ENCODE peak calls at places on chromosomes 5 and 9, in ten cellular contexts. O, J, Q, D, Y, G, S, P, U and H are unnamed samples.

GRCh38 chr9:108768739-108769138 is 87.0 kb downstream of the ACTL7B start:
- DNase-seq in Y (no peak), J (no peak), U (no peak), S (no peak), O (no peak), G (no peak), P (no peak), Q (no peak), D (no peak), H (no peak)

GRCh38 chr9:84070590-84070989 is 90.0 kb downstream of the RMI1 start:
- DNase-seq in Y (no peak), P (no peak), G (no peak), J (no peak), O (no peak), S (no peak), D (no peak), U (no peak), Q (no peak), H (no peak)

GRCh38 chr9:137445275-137445807 is 4.2 kb upstream of the ENTPD8 start:
- DNase-seq in Q (peak; percentile 76), O (peak; percentile 76), G (peak; percentile 80), P (peak; percentile 85), J (peak; percentile 83), Y (peak; percentile 74), U (no peak), S (peak; percentile 75), D (peak; percentile 81), H (peak; percentile 82)

GRCh38 chr5:88732181-88732633 is 150.8 kb downstream of the MEF2C start:
- DNase-seq in Q (no peak), Y (peak; percentile 91), U (no peak), G (no peak), J (no peak), D (no peak), S (peak; percentile 24), O (peak; percentile 80), P (peak; percentile 86), H (peak; percentile 15)

GRCh38 chr5:167128581-167128980 is 1162.9 kb upstream of the WWC1 start:
- DNase-seq in S (no peak), G (no peak), Q (no peak), Y (no peak), P (no peak), U (no peak), O (no peak), D (no peak), J (no peak), H (no peak)

GRCh38 chr5:60505373-60505772 is 194.6 kb downstream of the DEPDC1B start:
- DNase-seq in Y (no peak), J (no peak), U (no peak), S (no peak), P (no peak), O (no peak), G (no peak), Q (no peak), D (no peak), H (no peak)

GRCh38 chr9:125360621-125361020 is 99.0 kb downstream of the GAPVD1 start:
- DNase-seq in G (no peak), P (no peak), U (no peak), S (no peak), Q (no peak), D (no peak), Y (no peak), J (no peak), O (no peak), H (no peak)

GRCh38 chr5:756171-756570 is 28.4 kb downstream of the ZDHHC11B start:
- DNase-seq in G (peak; percentile 52), Q (no peak), S (no peak), Y (no peak), P (no peak), J (no peak), D (no peak), O (no peak), U (no peak), H (no peak)

GRCh38 chr5:149550608-149551226 is 522 bp downstream of the CSNK1A1 start:
- DNase-seq in U (no peak), J (no peak), S (peak; percentile 30), Q (no peak), Y (no peak), P (no peak), G (no peak), D (peak; percentile 41), O (no peak), H (no peak)

GRCh38 chr9:132169672-132170392 is 8.0 kb downstream of the NTNG2 start:
- DNase-seq in Q (no peak), Y (no peak), O (no peak), S (peak; percentile 39), J (peak; percentile 41), P (peak; percentile 57), U (no peak), G (peak; percentile 55), D (no peak), H (peak; percentile 46)

DNA sequence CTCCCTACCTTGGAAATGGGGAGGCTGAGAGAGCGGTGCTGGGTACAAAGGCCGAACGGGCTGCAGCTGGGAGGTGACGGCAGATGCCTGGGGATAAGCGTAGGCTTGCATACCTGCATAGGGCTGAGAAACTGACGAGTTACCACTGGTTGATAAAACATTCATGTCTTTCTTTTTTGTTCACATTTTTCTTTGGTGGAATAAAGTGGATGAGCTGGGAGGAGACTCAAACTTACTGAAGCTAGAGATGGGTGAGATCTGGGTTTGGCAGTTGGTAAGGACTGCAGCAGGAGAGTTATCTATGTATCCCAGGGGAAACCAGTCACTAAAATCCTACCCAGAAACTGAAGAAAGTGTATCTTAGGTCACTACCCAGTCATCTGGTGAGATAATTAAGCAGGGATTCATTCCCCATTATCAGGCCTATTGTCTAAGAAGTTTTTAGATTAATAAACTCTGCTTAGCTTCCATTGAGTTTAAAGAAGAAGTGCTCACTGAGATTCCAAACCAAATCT is 34.8 kb downstream of the FKBP15 start:
- DNase-seq in S (no peak), P (no peak), U (no peak), G (no peak), Y (no peak), Q (no peak), O (no peak), D (no peak), J (no peak), H (peak; percentile 21)
- H3K4me3 ChIP-seq in S (no peak overlapping the region), P (no peak overlapping the region), U (no peak overlapping the region), G (no peak overlapping the region), Y (no peak overlapping the region), Q (no peak overlapping the region), O (no peak overlapping the region), D (no peak overlapping the region), J (no peak overlapping the region), H (no peak overlapping the region)

GRCh38 chr5:108113950-108114349 is 267.9 kb downstream of the FBXL17 start:
- DNase-seq in J (no peak), P (no peak), Q (no peak), Y (no peak), D (no peak), G (no peak), U (no peak), O (no peak), S (no peak), H (no peak)

GRCh38 chr5:108119123-108119522 is 262.8 kb downstream of the FBXL17 start:
- DNase-seq in P (no peak), S (no peak), U (no peak), Y (no peak), G (no peak), O (no peak), D (no peak), J (no peak), Q (no peak), H (no peak)

GRCh38 chr5:108115673-108116072 is 266.2 kb downstream of the FBXL17 start:
- DNase-seq in S (no peak), D (no peak), G (no peak), Q (no peak), Y (no peak), O (no peak), P (no peak), J (no peak), U (no peak), H (no peak)
- TF ChIP-seq CTCF in S (no peak), D (no peak), G (no peak), Q (no peak), Y (no peak), O (no peak), P (no peak), J (no peak), U (no peak), H (no peak)

DNA sequence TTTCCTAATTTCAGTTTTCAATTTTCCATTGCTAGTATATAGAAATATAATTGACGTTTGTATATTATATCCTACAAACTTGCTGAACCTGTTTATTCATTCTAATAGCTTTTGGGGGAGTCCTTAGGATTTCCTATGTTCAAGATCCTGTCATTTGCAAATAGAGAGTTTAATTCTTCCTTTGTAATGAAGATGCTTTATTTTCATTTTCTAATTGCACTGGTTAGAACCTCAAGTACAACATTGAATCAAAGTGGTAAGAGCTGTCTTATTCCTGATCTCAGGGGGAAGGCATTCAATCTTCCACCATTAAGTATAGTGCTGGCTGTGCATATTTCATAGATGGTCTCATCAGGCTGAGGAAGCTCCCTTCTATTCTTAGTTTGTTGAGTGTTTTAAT is 15.6 kb upstream of the SLC24A2 start:
- DNase-seq in O (no peak), Y (no peak), D (no peak), G (no peak), S (no peak), P (no peak), Q (no peak), J (no peak), U (no peak), H (no peak)
- H3K4me3 ChIP-seq in O (no peak overlapping the region), Y (no peak overlapping the region), D (no peak overlapping the region), G (no peak overlapping the region), S (no peak overlapping the region), P (no peak overlapping the region), Q (no peak overlapping the region), J (no peak overlapping the region), U (no peak overlapping the region), H (no peak overlapping the region)

DNA sequence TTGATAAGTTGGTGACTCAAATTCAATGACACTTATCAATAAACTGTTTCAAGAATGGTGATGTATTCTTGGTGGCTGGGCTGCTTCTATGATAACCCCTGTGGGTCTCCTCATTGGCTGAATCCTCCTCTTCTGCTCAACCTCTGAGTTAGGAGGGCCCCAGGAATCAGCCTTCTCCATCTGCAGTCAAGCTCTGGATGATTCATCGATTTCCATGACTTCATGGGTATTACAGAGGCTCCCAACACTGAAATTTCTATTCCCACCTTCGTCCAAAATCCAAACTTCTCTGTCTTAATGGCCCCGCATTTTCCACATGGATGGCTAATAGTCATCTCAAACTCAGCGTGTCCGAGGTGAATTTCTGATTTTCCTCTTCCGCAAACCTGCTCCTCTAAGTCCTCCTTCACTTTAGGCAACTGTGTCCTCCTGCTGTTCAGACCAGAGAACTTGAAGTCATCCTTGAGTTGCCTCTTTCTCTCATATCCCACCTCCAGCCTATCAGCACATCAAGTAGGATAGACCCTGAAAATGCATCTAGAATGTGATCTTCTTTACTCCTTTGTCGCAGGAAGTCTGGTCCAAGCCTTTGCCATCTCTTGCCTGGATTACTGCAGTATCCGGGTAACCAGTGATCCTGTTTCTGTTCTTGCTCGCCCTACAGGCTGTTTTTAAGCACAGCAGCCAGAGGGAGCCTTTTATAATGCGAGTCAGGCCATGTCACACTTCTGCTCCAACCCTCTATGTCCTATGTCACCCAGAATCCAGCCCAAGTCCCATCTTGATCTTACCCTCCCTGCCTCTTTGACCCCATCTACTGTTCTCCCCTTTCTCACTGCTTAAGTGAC is 41.4 kb upstream of the IL7R start:
- DNase-seq in S (peak; percentile 33), P (peak; percentile 15), G (no peak), J (peak; percentile 74), O (no peak), Y (peak; percentile 34), U (no peak), D (no peak), Q (no peak), H (no peak)
- TF ChIP-seq CTCF in S (peak; percentile 53), P (peak; percentile 24), G (peak; percentile 11), J (peak; percentile 85), O (peak; percentile 51), Y (peak; percentile 51), U (peak; percentile 68), D (no peak), Q (peak; percentile 59), H (peak; percentile 30)